ENCODE peak calls at places on chromosome 10, in six cellular contexts. S is SK-N-SH, C is HCT116, N is H1, O is GM12878, Y is K562. E is an unnamed sample.
A peak's percentile ranks its signal among the peaks of the same experiment; 100 is the strongest.

GRCh38 chr10:66555061-66555460 is 370.8 kb upstream of the LRRTM3 start:
- DNase-seq in S (no peak), C (no peak), N (no peak), O (no peak), Y (no peak), E (no peak)

GRCh38 chr10:30115391-30116253 is 56.2 kb upstream of the JCAD start:
- DNase-seq in S (no peak), C (no peak), N (no peak), O (no peak), Y (no peak), E (no peak)

GRCh38 chr10:124559372-124560132 is 97.9 kb downstream of the LHPP start:
- DNase-seq in S (no peak), C (no peak), N (no peak), O (no peak), Y (no peak), E (no peak)

GRCh38 chr10:84292502-84292901 is 35.9 kb upstream of the CCSER2 start:
- DNase-seq in S (no peak), C (no peak), N (no peak), O (no peak), Y (no peak), E (no peak)

GRCh38 chr10:128540806-128541739 is 414.9 kb upstream of the MKI67 start:
- DNase-seq in S (peak; percentile 77), C (no peak), N (peak; percentile 79), O (no peak), Y (no peak), E (peak; percentile 59)

GRCh38 chr10:22792161-22792560 is 77.8 kb upstream of the PIP4K2A start:
- DNase-seq in S (no peak), C (no peak), N (no peak), O (no peak), Y (no peak), E (no peak)

GRCh38 chr10:133156674-133157579 is 3.1 kb upstream of the KNDC1 start:
- DNase-seq in S (peak; percentile 79), C (no peak), N (no peak), O (no peak), Y (no peak), E (no peak)

GRCh38 chr10:26437637-26438461 is at the start of gene APBB1IP:
- DNase-seq in S (no peak), C (no peak), N (peak; percentile 60), O (peak; percentile 61), Y (no peak), E (no peak)

GRCh38 chr10:58651742-58652141 is 139.1 kb downstream of the BICC1 start:
- DNase-seq in S (no peak), C (no peak), N (no peak), O (no peak), Y (no peak), E (no peak)

GRCh38 chr10:94065344-94065743 is 71.6 kb downstream of the PLCE1 start:
- DNase-seq in S (no peak), C (no peak), N (no peak), O (no peak), Y (no peak), E (no peak)

GRCh38 chr10:49781247-49781646 is 19.1 kb upstream of the OGDHL start:
- DNase-seq in S (no peak), C (no peak), N (no peak), O (no peak), Y (no peak), E (no peak)

GRCh38 chr10:93749218-93749799 is 8.4 kb upstream of the LGI1 start:
- DNase-seq in S (no peak), C (no peak), N (peak; percentile 56), O (no peak), Y (no peak), E (peak; percentile 78)

GRCh38 chr10:44051584-44052385 is 333.1 kb downstream of the CXCL12 start:
- DNase-seq in S (no peak), C (no peak), N (no peak), O (no peak), Y (no peak), E (no peak)

GRCh38 chr10:43816351-43817321 is 168.0 kb upstream of the ZNF32 start:
- DNase-seq in S (peak; percentile 58), C (no peak), N (no peak), O (peak; percentile 61), Y (no peak), E (no peak)

GRCh38 chr10:103966671-103967432 is at the start of gene SLK:
- DNase-seq in S (peak; percentile 96), C (peak; percentile 59), N (peak; percentile 77), O (no peak), Y (peak; percentile 82), E (no peak)

GRCh38 chr10:1964476-1964875 is 227.2 kb upstream of the ADARB2 start:
- DNase-seq in S (no peak), C (no peak), N (no peak), O (no peak), Y (no peak), E (no peak)

GRCh38 chr10:115171392-115171960 is 78.3 kb downstream of the ATRNL1 start:
- DNase-seq in S (peak; percentile 3), C (peak; percentile 7), N (no peak), O (no peak), Y (no peak), E (no peak)

DNA sequence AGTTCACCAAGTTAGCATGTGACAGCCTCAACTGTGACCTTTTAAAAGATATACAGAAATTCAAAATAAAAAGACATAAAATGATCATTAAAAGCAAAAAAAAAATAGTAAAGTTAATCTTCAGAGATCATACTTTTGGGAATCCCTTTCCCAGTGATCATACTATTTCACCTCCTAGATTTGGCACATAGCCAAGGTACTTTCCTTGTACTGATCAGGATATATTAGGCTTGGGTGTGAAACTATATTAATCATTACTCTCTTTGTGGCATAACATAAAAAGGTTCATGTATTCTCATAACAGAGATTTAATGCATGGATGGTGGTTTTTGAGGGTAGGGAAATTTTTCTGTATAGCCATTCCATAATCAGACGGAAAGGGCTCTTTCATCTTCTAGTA is 109.6 kb upstream of the ZWINT start:
- DNase-seq in S (no peak), C (no peak), N (no peak), O (no peak), Y (no peak), E (no peak)
- TF ChIP-seq YY1 in S (no peak), C (no peak), N (no peak), O (no peak), Y (no peak), E (no peak)

DNA sequence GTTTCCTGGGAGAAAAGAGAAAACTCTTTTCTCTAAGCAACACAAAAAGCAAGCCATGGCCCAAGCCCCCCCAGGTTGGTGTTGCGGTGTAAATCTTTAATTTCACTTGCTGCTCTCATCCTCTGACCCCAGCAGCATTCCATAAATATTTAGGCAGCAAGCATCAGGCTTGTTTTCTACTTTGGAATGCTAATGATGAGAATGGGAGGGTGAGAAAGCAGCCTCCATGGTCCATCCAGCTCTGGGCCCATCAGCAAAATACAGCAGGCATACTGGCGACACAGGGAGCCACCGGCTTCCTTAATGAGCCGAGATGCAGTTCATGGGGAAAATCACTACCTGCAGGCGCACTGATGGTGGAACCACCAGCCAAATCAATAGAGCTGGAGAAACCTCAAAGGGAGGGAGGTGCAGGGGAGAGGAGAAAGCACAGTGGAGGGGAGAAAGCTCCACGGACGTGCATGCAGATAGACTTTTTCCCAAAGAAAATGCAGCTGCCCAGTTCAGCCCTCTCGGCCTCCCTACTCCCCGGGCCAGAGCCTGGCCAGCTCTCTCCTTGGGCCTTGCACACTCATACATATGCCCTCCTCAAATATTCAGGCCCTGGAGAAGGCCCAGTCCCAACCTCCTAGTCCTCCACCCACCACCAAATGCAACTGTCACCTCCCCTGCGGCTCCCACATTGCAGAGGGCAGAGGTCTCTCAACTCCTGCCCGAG is 131.9 kb downstream of the GRID1 start:
- DNase-seq in S (no peak), C (no peak), N (no peak), O (no peak), Y (no peak), E (no peak)
- TF ChIP-seq YY1 in S (no peak), C (no peak), N (no peak), O (no peak), Y (no peak), E (no peak)

DNA sequence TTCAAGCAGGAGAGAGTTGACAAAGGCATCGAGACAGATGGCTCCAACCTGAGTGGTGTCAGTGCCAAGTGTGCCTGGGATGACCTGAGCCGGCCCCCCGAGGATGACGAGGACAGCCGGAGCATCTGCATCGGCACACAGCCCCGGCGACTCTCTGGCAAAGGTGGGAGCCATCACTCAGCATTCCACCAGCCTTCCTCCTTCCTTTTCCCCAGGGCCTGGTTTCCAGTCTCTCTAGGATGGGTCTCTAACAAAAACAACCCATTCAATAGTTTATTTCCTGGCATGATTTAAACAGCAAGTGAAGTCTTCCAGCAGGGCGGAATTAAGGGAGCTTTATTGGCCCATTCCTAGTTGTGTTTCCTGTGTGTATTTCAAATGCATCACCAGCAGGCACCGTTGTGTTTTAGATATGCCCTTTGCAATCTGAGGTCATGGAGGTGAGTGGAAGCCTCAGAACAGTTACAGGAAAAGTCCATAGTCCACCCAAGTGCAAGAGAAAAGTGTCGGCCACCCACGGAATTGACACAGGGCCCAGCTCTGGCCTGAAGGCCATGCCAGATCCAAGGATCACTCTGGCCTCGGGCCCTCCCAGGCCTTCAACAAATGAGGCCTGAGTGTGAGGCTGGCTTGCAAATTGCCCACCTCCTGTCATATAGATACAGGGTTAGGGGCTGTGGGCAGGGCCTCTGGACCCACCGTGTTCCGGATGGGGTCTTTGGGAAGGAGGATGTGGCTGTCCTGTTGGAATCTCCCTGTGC is 47.0 kb upstream of the TRIM8 start:
- DNase-seq in S (no peak), C (no peak), N (no peak), O (no peak), Y (no peak), E (no peak)
- TF ChIP-seq YY1 in S (no peak), C (no peak), N (no peak), O (no peak), Y (no peak), E (no peak)

GRCh38 chr10:132063432-132063831 is 2.3 kb upstream of the JAKMIP3 start:
- DNase-seq in S (no peak), C (no peak), N (no peak), O (no peak), Y (no peak), E (no peak)
- TF ChIP-seq YY1 in S (no peak), C (no peak), N (no peak), O (no peak), Y (no peak), E (no peak)

GRCh38 chr10:72616716-72617115 is 9.2 kb downstream of the MICU1 start:
- DNase-seq in S (peak; percentile 46), C (no peak), N (no peak), O (no peak), Y (no peak), E (no peak)
- TF ChIP-seq YY1 in S (no peak), C (no peak), N (no peak), O (no peak), Y (no peak), E (no peak)

DNA sequence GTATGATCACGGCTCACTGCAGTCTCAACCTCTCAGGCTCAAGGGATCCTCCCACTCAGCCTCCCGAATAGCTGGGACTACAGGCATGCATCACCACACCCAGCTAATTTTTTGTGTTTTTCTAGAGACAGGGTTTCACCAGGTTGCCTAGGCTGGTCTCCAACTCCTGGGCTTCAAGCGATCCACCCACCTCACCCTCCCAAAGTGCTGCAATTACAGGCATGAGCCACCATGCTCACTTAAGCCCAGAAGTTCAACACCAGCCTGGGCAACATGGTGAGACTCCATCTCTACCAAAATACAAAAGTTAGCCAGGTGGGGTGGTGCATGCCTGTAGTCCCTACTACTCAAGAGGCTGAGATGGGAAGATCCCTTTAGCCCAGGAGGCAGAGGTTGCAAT is 33.5 kb downstream of the GDI2 start:
- DNase-seq in S (no peak), C (no peak), N (no peak), O (no peak), Y (no peak), E (no peak)
- TF ChIP-seq YY1 in S (no peak), C (no peak), N (no peak), O (no peak), Y (no peak), E (no peak)

GRCh38 chr10:99654791-99655190 is 4.5 kb upstream of the ENTPD7 start:
- DNase-seq in S (no peak), C (no peak), N (no peak), O (no peak), Y (no peak), E (no peak)
- TF ChIP-seq YY1 in S (no peak), C (no peak), N (no peak), O (no peak), Y (no peak), E (no peak)

E was measured in NT2/D1.